ENCODE peak calls at places on chromosomes 2 and 18, in four cellular contexts. N is fibroblast of mammary gland, Z is A673, G is BE2C. P is an unnamed sample.
A peak's percentile ranks its signal among the peaks of the same experiment; 100 is the strongest.

GRCh38 chr2:15072836-15073235 is 440.3 kb downstream of the LRATD1 start:
- DNase-seq in G (no peak), Z (no peak), N (no peak), P (no peak)

GRCh38 chr2:121634354-121635307 is 14.6 kb downstream of the CLASP1 start:
- DNase-seq in G (no peak), Z (peak; percentile 3), N (peak; percentile 14), P (no peak)

GRCh38 chr2:189613077-189613636 is 32.6 kb upstream of the SLC40A1 start:
- DNase-seq in N (peak; percentile 88), G (no peak), Z (no peak), P (no peak)

GRCh38 chr18:67408240-67408639 is 108.3 kb downstream of the DSEL start:
- DNase-seq in G (no peak), Z (no peak), N (peak; percentile 26), P (no peak)

GRCh38 chr2:228777855-228778355 is 493.2 kb downstream of the PID1 start:
- DNase-seq in N (peak; percentile 8), Z (no peak), G (no peak), P (no peak)

GRCh38 chr2:196590286-196590685 is 49.2 kb upstream of the CCDC150 start:
- DNase-seq in Z (no peak), N (no peak), G (no peak), P (no peak)

GRCh38 chr18:54269924-54270844 is 867 bp downstream of the POLI start:
- DNase-seq in N (peak; percentile 45), Z (peak; percentile 37), G (no peak), P (no peak)

GRCh38 chr2:202036601-202037037 is 3.0 kb downstream of the FZD7 start:
- DNase-seq in Z (no peak), N (peak; percentile 18), G (peak; percentile 53), P (no peak)

DNA sequence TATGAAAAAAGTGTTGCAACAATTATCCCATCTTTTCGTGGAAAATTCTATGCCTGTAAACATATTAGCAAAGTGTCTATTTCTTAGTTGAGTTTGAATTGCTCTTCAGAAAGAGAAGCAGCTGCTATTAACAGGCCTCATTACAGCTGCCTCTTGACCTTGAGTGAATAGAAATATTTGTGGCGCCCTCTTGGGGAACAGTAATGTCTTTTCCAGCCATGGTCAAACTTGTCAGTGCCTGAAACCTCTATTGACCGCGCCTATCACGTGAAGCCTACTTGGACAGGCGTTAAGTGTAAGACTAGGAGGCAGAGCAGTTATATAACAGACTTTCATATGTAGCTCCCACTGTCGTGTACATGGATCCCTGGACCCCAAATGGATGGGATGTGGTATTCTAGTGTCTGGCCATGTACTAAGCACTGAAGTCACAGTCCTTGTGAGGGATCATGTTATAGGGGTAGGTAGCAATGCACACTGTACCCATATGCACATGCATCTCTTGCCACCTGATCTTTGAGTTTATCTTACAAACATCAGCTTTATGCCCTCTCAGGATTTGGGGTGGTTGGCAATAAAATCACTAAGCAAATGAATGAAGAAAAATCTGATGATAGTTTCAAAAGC is 245.0 kb downstream of the PTGR3 start:
- DNase-seq in N (peak; percentile 68), G (peak; percentile 31), Z (peak; percentile 46), P (peak; percentile 55)
- TF ChIP-seq CTCF in N (peak; percentile 58), G (peak; percentile 59), Z (peak; percentile 50), P (peak; percentile 31)

GRCh38 chr18:47397671-47398319 is 146.3 kb upstream of the SKOR2 start:
- DNase-seq in Z (peak; percentile 4), G (no peak), N (peak; percentile 26), P (peak; percentile 43)
- TF ChIP-seq CTCF in Z (peak; percentile 53), G (peak; percentile 35), N (peak; percentile 52), P (peak; percentile 68)

GRCh38 chr2:128314348-128315121 is 4.1 kb downstream of the HS6ST1 start:
- DNase-seq in N (no peak), G (no peak), Z (no peak), P (peak; percentile 2)

GRCh38 chr2:128314026-128314347 is 4.7 kb downstream of the HS6ST1 start:
- DNase-seq in G (no peak), N (no peak), Z (no peak), P (no peak)

GRCh38 chr2:128312411-128312810 is 6.3 kb downstream of the HS6ST1 start:
- DNase-seq in Z (no peak), G (no peak), N (no peak), P (no peak)

GRCh38 chr2:128311755-128312341 is 6.8 kb downstream of the HS6ST1 start:
- DNase-seq in Z (no peak), N (no peak), G (no peak), P (no peak)

DNA sequence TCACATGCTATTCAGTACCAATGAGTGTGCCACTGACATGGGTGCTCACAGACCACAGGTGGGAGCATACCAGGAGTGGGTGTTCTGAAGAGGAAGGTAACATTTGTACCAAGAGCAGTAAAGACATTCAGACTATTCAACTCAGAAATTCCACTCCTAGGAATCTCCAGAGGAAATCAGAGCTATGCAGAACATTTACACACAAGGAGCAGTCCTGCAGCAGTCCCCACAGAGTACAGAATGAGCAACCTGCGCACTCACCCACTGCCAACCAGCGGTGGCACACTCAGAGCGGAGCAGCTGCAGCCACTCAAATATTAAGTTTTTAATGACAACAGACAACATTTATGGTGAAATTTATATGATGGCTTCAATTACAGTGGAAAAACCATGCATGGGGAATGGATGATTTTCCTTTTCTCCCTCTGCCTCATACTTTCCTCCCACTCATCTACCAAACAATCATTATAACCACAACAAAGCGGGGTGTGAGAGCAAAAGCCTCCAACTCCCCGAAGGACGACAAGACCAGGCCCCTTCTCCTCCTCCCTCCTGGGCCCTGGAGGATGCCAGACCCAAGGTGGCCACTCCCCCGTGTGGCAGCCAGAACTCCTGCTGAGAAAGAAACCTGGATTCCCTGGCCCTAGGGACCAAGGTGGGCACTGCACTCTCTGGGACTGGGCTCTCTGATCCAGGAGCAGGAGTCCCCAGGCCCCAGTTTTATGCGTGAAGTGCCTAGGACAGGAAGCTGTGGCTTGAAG is 5.4 kb downstream of the HS6ST1 start:
- DNase-seq in Z (no peak), G (peak; percentile 39), N (peak; percentile 64), P (peak; percentile 43)
- TF ChIP-seq CTCF in Z (no peak), G (peak; percentile 44), N (peak; percentile 41), P (peak; percentile 11)

GRCh38 chr2:218810251-218810650 is 21.4 kb downstream of the PRKAG3 start:
- DNase-seq in G (no peak), N (no peak), Z (peak; percentile 25), P (no peak)
- TF ChIP-seq CTCF in G (no peak), N (no peak), Z (no peak), P (no peak)

GRCh38 chr2:2502150-2502549 is 171.1 kb upstream of the MYT1L start:
- DNase-seq in Z (no peak), N (no peak), G (no peak), P (no peak)
- TF ChIP-seq CTCF in Z (no peak), N (no peak), G (no peak), P (no peak)